ENCODE peak calls at places on chromosomes 2 and 18, in five cellular contexts. One of them, this sample, is unnamed.

GRCh38 chr2:46847185-46847710 is 68.4 kb downstream of the MCFD2 start:
- DNase-seq in caudate nucleus: no peak
- DNase-seq in neural progenitor cell: no peak
- DNase-seq in effector memory CD4-positive, alpha-beta T cell: no peak
- DNase-seq in NCI-H446 treated with DMSO at 0.1 percent for 48 hours: peak; percentile 84
- DNase-seq in this sample: peak; percentile 25

GRCh38 chr2:49936965-49937364 is 782.6 kb upstream of the FSHR start:
- DNase-seq in NCI-H446 treated with DMSO at 0.1 percent for 48 hours: no peak
- DNase-seq in neural progenitor cell: no peak
- DNase-seq in effector memory CD4-positive, alpha-beta T cell: no peak
- DNase-seq in caudate nucleus: no peak
- DNase-seq in this sample: peak; percentile 83

GRCh38 chr2:17614174-17614573 is 73.7 kb downstream of the VSNL1 start:
- DNase-seq in caudate nucleus: no peak
- DNase-seq in neural progenitor cell: no peak
- DNase-seq in NCI-H446 treated with DMSO at 0.1 percent for 48 hours: peak; percentile 72
- DNase-seq in effector memory CD4-positive, alpha-beta T cell: no peak
- DNase-seq in this sample: no peak

GRCh38 chr2:212919238-212919637 is 232.2 kb downstream of the IKZF2 start:
- DNase-seq in neural progenitor cell: no peak
- DNase-seq in effector memory CD4-positive, alpha-beta T cell: no peak
- DNase-seq in NCI-H446 treated with DMSO at 0.1 percent for 48 hours: no peak
- DNase-seq in caudate nucleus: no peak
- DNase-seq in this sample: no peak

GRCh38 chr2:144580521-144581153 is 60.7 kb upstream of the ZEB2 start:
- DNase-seq in caudate nucleus: no peak
- DNase-seq in neural progenitor cell: peak; percentile 79
- DNase-seq in effector memory CD4-positive, alpha-beta T cell: no peak
- DNase-seq in NCI-H446 treated with DMSO at 0.1 percent for 48 hours: no peak
- DNase-seq in this sample: no peak

GRCh38 chr2:905833-906140 is 44.9 kb upstream of the SNTG2 start:
- DNase-seq in neural progenitor cell: no peak
- DNase-seq in NCI-H446 treated with DMSO at 0.1 percent for 48 hours: no peak
- DNase-seq in caudate nucleus: no peak
- DNase-seq in effector memory CD4-positive, alpha-beta T cell: no peak
- DNase-seq in this sample: no peak

GRCh38 chr2:60528366-60528765 is 25.1 kb downstream of the BCL11A start:
- DNase-seq in NCI-H446 treated with DMSO at 0.1 percent for 48 hours: no peak
- DNase-seq in effector memory CD4-positive, alpha-beta T cell: no peak
- DNase-seq in caudate nucleus: no peak
- DNase-seq in neural progenitor cell: no peak
- DNase-seq in this sample: no peak

GRCh38 chr2:70903171-70903570 is 32.5 kb upstream of the ATP6V1B1 start:
- DNase-seq in caudate nucleus: no peak
- DNase-seq in neural progenitor cell: no peak
- DNase-seq in NCI-H446 treated with DMSO at 0.1 percent for 48 hours: no peak
- DNase-seq in effector memory CD4-positive, alpha-beta T cell: no peak
- DNase-seq in this sample: no peak

GRCh38 chr18:79343567-79344207 is 52.0 kb upstream of the NFATC1 start:
- DNase-seq in caudate nucleus: no peak
- DNase-seq in neural progenitor cell: no peak
- DNase-seq in effector memory CD4-positive, alpha-beta T cell: no peak
- DNase-seq in NCI-H446 treated with DMSO at 0.1 percent for 48 hours: no peak
- DNase-seq in this sample: no peak

GRCh38 chr2:5495616-5496015 is 196.6 kb upstream of the SOX11 start:
- DNase-seq in effector memory CD4-positive, alpha-beta T cell: no peak
- DNase-seq in NCI-H446 treated with DMSO at 0.1 percent for 48 hours: no peak
- DNase-seq in neural progenitor cell: no peak
- DNase-seq in caudate nucleus: no peak
- DNase-seq in this sample: no peak

GRCh38 chr18:50312296-50313030 is 25.0 kb upstream of the CXXC1 start:
- DNase-seq in neural progenitor cell: no peak
- DNase-seq in effector memory CD4-positive, alpha-beta T cell: no peak
- DNase-seq in caudate nucleus: no peak
- DNase-seq in NCI-H446 treated with DMSO at 0.1 percent for 48 hours: no peak
- DNase-seq in this sample: no peak

GRCh38 chr2:29309090-29310054 is 194.2 kb downstream of the CLIP4 start:
- DNase-seq in neural progenitor cell: peak; percentile 92
- DNase-seq in effector memory CD4-positive, alpha-beta T cell: peak; percentile 10
- DNase-seq in NCI-H446 treated with DMSO at 0.1 percent for 48 hours: peak; percentile 22
- DNase-seq in caudate nucleus: no peak
- DNase-seq in this sample: peak; percentile 48

GRCh38 chr18:68478246-68478645 is 236.7 kb downstream of the TMX3 start:
- DNase-seq in caudate nucleus: no peak
- DNase-seq in effector memory CD4-positive, alpha-beta T cell: no peak
- DNase-seq in neural progenitor cell: no peak
- DNase-seq in NCI-H446 treated with DMSO at 0.1 percent for 48 hours: no peak
- DNase-seq in this sample: no peak

GRCh38 chr2:28250006-28250405 is 142.7 kb upstream of the FOSL2 start:
- DNase-seq in neural progenitor cell: no peak
- DNase-seq in effector memory CD4-positive, alpha-beta T cell: no peak
- DNase-seq in caudate nucleus: no peak
- DNase-seq in NCI-H446 treated with DMSO at 0.1 percent for 48 hours: no peak
- DNase-seq in this sample: peak; percentile 82

GRCh38 chr2:16404551-16405300 is 260.9 kb downstream of the CYRIA start:
- DNase-seq in caudate nucleus: no peak
- DNase-seq in NCI-H446 treated with DMSO at 0.1 percent for 48 hours: no peak
- DNase-seq in effector memory CD4-positive, alpha-beta T cell: no peak
- DNase-seq in neural progenitor cell: no peak
- DNase-seq in this sample: no peak

GRCh38 chr2:102313950-102314349 is 2.6 kb downstream of the IL1RL1 start:
- DNase-seq in neural progenitor cell: no peak
- DNase-seq in effector memory CD4-positive, alpha-beta T cell: no peak
- DNase-seq in NCI-H446 treated with DMSO at 0.1 percent for 48 hours: no peak
- DNase-seq in caudate nucleus: no peak
- DNase-seq in this sample: no peak

GRCh38 chr2:174108579-174108978 is 139.8 kb downstream of the OLA1 start:
- DNase-seq in caudate nucleus: no peak
- DNase-seq in neural progenitor cell: no peak
- DNase-seq in effector memory CD4-positive, alpha-beta T cell: no peak
- DNase-seq in NCI-H446 treated with DMSO at 0.1 percent for 48 hours: no peak
- DNase-seq in this sample: no peak

GRCh38 chr2:10048501-10049171 is 5.3 kb downstream of the KLF11 start:
- DNase-seq in NCI-H446 treated with DMSO at 0.1 percent for 48 hours: peak; percentile 47
- DNase-seq in effector memory CD4-positive, alpha-beta T cell: no peak
- DNase-seq in caudate nucleus: no peak
- DNase-seq in neural progenitor cell: peak; percentile 67
- DNase-seq in this sample: no peak

GRCh38 chr2:101844055-101844635 is 146.6 kb downstream of the MAP4K4 start:
- DNase-seq in effector memory CD4-positive, alpha-beta T cell: no peak
- DNase-seq in neural progenitor cell: no peak
- DNase-seq in NCI-H446 treated with DMSO at 0.1 percent for 48 hours: no peak
- DNase-seq in caudate nucleus: no peak
- DNase-seq in this sample: no peak

GRCh38 chr18:8744656-8745055 is 39.3 kb downstream of the MTCL1 start:
- DNase-seq in effector memory CD4-positive, alpha-beta T cell: no peak
- DNase-seq in caudate nucleus: no peak
- DNase-seq in neural progenitor cell: no peak
- DNase-seq in NCI-H446 treated with DMSO at 0.1 percent for 48 hours: no peak
- DNase-seq in this sample: no peak

GRCh38 chr2:217060516-217060915 is 200.7 kb upstream of the TNP1 start:
- DNase-seq in neural progenitor cell: no peak
- DNase-seq in NCI-H446 treated with DMSO at 0.1 percent for 48 hours: peak; percentile 37
- DNase-seq in caudate nucleus: no peak
- DNase-seq in effector memory CD4-positive, alpha-beta T cell: no peak
- DNase-seq in this sample: no peak

GRCh38 chr2:239692348-239692747 is 291.5 kb upstream of the HDAC4 start:
- DNase-seq in caudate nucleus: no peak
- DNase-seq in neural progenitor cell: no peak
- DNase-seq in effector memory CD4-positive, alpha-beta T cell: no peak
- DNase-seq in NCI-H446 treated with DMSO at 0.1 percent for 48 hours: no peak
- DNase-seq in this sample: no peak